ENCODE peak calls at places on chromosome 22, in six cellular contexts. W, O, B, U, K and N are unnamed samples.

GRCh38 chr22:27632451-27633295 is 168.9 kb downstream of the MN1 start:
- DNase-seq in W (no peak), O (no peak), B (no peak), K (no peak), U (no peak), N (no peak)

GRCh38 chr22:17199131-17199731 is 20.0 kb downstream of the ADA2 start:
- DNase-seq in K (no peak), W (no peak), B (no peak), U (no peak), O (no peak), N (no peak)

GRCh38 chr22:46148885-46149492 is 1.3 kb upstream of the PPARA start:
- DNase-seq in U (no peak), O (no peak), K (peak), B (no peak), W (no peak), N (no peak)

GRCh38 chr22:17980013-17980510 is 44.3 kb downstream of the MICAL3 start:
- DNase-seq in W (no peak), U (no peak), B (no peak), K (no peak), O (no peak), N (no peak)

GRCh38 chr22:31970490-31971444 is 26.4 kb downstream of the YWHAH start:
- DNase-seq in K (peak), O (peak), W (peak), U (peak), B (peak), N (peak)

GRCh38 chr22:31122532-31123291 is at the start of gene INPP5J:
- DNase-seq in B (no peak), K (no peak), O (no peak), U (no peak), W (peak), N (no peak)

GRCh38 chr22:40332319-40332781 is 13.9 kb upstream of the ADSL start:
- DNase-seq in U (no peak), W (no peak), K (no peak), B (no peak), O (no peak), N (no peak)

GRCh38 chr22:19995611-19996339 is 20.8 kb downstream of the ARVCF start:
- DNase-seq in B (no peak), O (no peak), K (no peak), U (no peak), W (no peak), N (no peak)

GRCh38 chr22:23281406-23282088 is 101.2 kb downstream of the BCR start:
- DNase-seq in B (peak), U (peak), K (peak), O (peak), W (peak), N (peak)

GRCh38 chr22:32119568-32120235 is 39.4 kb downstream of the C22orf42 start:
- DNase-seq in O (no peak), B (no peak), U (no peak), W (no peak), K (no peak), N (no peak)

GRCh38 chr22:31491218-31491962 is 1.7 kb upstream of the EIF4ENIF1 start:
- DNase-seq in W (no peak), K (no peak), O (no peak), B (no peak), U (no peak), N (no peak)

GRCh38 chr22:50045211-50046018 is 12.7 kb downstream of the TTLL8 start:
- DNase-seq in O (no peak), W (no peak), U (no peak), K (no peak), B (no peak), N (no peak)

GRCh38 chr22:30546616-30547015 is at the start of gene SEC14L6:
- DNase-seq in B (no peak), O (no peak), K (no peak), U (no peak), W (no peak), N (no peak)

GRCh38 chr22:36395922-36396321 is 8.2 kb upstream of the MYH9 start:
- DNase-seq in K (no peak), B (no peak), W (no peak), O (no peak), U (no peak), N (no peak)

GRCh38 chr22:38009000-38009806 is 24.8 kb upstream of the SOX10 start:
- DNase-seq in K (no peak), O (no peak), B (no peak), W (no peak), U (no peak), N (no peak)

GRCh38 chr22:40157546-40157945 is 20.2 kb upstream of the TNRC6B start:
- DNase-seq in U (no peak), B (no peak), K (no peak), W (no peak), O (no peak), N (no peak)

GRCh38 chr22:20203142-20204099 is 52.6 kb upstream of the CCDC188 start:
- DNase-seq in K (peak), B (no peak), W (no peak), O (no peak), U (no peak), N (no peak)

GRCh38 chr22:22935546-22936157 is 48.0 kb downstream of the IGLL5 start:
- DNase-seq in B (no peak), U (no peak), W (no peak), O (no peak), K (no peak), N (no peak)

GRCh38 chr22:22352376-22352999 is 107.9 kb downstream of the VPREB1 start:
- DNase-seq in U (no peak), K (no peak), B (no peak), W (no peak), O (no peak), N (no peak)

GRCh38 chr22:49425356-49425755 is 402.3 kb downstream of the BRD1 start:
- DNase-seq in K (peak), U (no peak), B (no peak), O (no peak), W (no peak), N (no peak)

GRCh38 chr22:24066260-24066659 is 55.2 kb downstream of the CABIN1 start:
- DNase-seq in U (no peak), W (no peak), O (no peak), K (no peak), B (no peak), N (no peak)

GRCh38 chr22:19814428-19814827 is 40.2 kb downstream of the GNB1L start:
- DNase-seq in W (no peak), O (no peak), K (no peak), B (no peak), U (no peak), N (no peak)

GRCh38 chr22:35560366-35560765 is 19.7 kb downstream of the RASD2 start:
- DNase-seq in U (no peak), O (no peak), B (no peak), K (no peak), W (no peak), N (no peak)

GRCh38 chr22:37260939-37261338 is 16.9 kb upstream of the RAC2 start:
- DNase-seq in O (peak), W (peak), U (peak), B (peak), K (no peak), N (peak)

GRCh38 chr22:29799217-29799680 is 32.1 kb downstream of the UQCR10 start:
- DNase-seq in W (no peak), O (no peak), K (peak), B (no peak), U (no peak), N (no peak)

GRCh38 chr22:29691636-29692326 is 28.0 kb upstream of the CABP7 start:
- DNase-seq in K (no peak), O (no peak), B (no peak), W (peak), U (no peak), N (no peak)

GRCh38 chr22:21568207-21569075 is 927 bp downstream of the UBE2L3 start:
- DNase-seq in W (no peak), K (peak), O (peak), B (peak), U (no peak), N (no peak)

GRCh38 chr22:48240165-48240934 is 1477.9 kb downstream of the TBC1D22A start:
- DNase-seq in W (no peak), K (peak), O (no peak), U (no peak), B (no peak), N (no peak)

GRCh38 chr22:43412808-43413785 is 1.3 kb downstream of the MPPED1 start:
- DNase-seq in O (no peak), B (no peak), U (no peak), W (peak), K (no peak), N (no peak)